ENCODE peak calls at places on chromosomes 5 and 9, in seven cellular contexts. S, H, P, G, D, B and X are unnamed samples.

GRCh38 chr9:121169094-121169601 is 32.5 kb downstream of the RAB14 start:
- DNase-seq in B (no peak), P (peak), G (peak), D (no peak), H (no peak), S (peak), X (no peak)

GRCh38 chr5:55096186-55096585 is 6.3 kb upstream of the GZMA start:
- DNase-seq in B (no peak), D (no peak), S (no peak), G (no peak), P (no peak), H (no peak), X (no peak)

GRCh38 chr9:25613709-25614108 is 64.5 kb downstream of the TUSC1 start:
- DNase-seq in G (no peak), D (no peak), P (no peak), S (no peak), B (no peak), H (no peak), X (no peak)

GRCh38 chr5:115838885-115839518 is 2.4 kb downstream of the ATG12 start:
- DNase-seq in P (peak), G (no peak), H (peak), D (peak), B (no peak), S (peak), X (no peak)

GRCh38 chr5:76104027-76104426 is 20.8 kb downstream of the SV2C start:
- DNase-seq in H (peak), D (peak), P (no peak), B (no peak), G (no peak), S (peak), X (no peak)

GRCh38 chr9:136653323-136654064 is 9.2 kb upstream of the EGFL7 start:
- DNase-seq in H (no peak), B (no peak), D (no peak), G (no peak), P (no peak), S (no peak), X (no peak)

GRCh38 chr5:103667068-103667467 is 104.5 kb upstream of the NUDT12 start:
- DNase-seq in B (no peak), S (no peak), G (no peak), P (peak), D (peak), H (no peak), X (no peak)

GRCh38 chr9:75156838-75157237 is 68.5 kb downstream of the OSTF1 start:
- DNase-seq in H (no peak), S (no peak), D (no peak), G (no peak), P (no peak), B (no peak), X (no peak)

GRCh38 chr5:42993516-42994284 is 46.4 kb downstream of the ANXA2R start:
- DNase-seq in P (peak), G (no peak), D (peak), S (no peak), B (no peak), H (no peak), X (no peak)

GRCh38 chr5:138726848-138727247 is 26.4 kb upstream of the CTNNA1 start:
- DNase-seq in D (no peak), P (no peak), B (no peak), H (no peak), S (no peak), G (no peak), X (no peak)

GRCh38 chr5:61306531-61307195 is 25.4 kb upstream of the ZSWIM6 start:
- DNase-seq in S (no peak), H (peak), B (no peak), D (peak), P (peak), G (no peak), X (no peak)

GRCh38 chr5:88688242-88688959 is 194.6 kb downstream of the MEF2C start:
- DNase-seq in D (no peak), S (no peak), P (no peak), H (no peak), B (no peak), G (no peak), X (no peak)

GRCh38 chr9:33435821-33436277 is 11.5 kb downstream of the AQP3 start:
- DNase-seq in P (no peak), H (no peak), G (no peak), B (no peak), D (no peak), S (no peak), X (no peak)

GRCh38 chr5:52668544-52669185 is 119.1 kb upstream of the ITGA1 start:
- DNase-seq in G (no peak), B (no peak), S (no peak), D (no peak), P (peak), H (no peak), X (no peak)

GRCh38 chr9:16986441-16987387 is 116.2 kb upstream of the BNC2 start:
- DNase-seq in D (peak), S (no peak), P (no peak), B (no peak), H (no peak), G (no peak), X (no peak)

GRCh38 chr5:111345731-111346130 is 121.5 kb downstream of the CAMK4 start:
- DNase-seq in S (no peak), P (no peak), H (no peak), B (no peak), D (peak), G (no peak), X (no peak)

GRCh38 chr5:159439002-159439401 is 108.7 kb upstream of the IL12B start:
- DNase-seq in H (no peak), P (no peak), G (no peak), D (no peak), S (no peak), B (no peak), X (no peak)

GRCh38 chr5:83844320-83845068 is 123.8 kb upstream of the HAPLN1 start:
- DNase-seq in G (no peak), D (peak), P (no peak), S (no peak), B (no peak), H (no peak), X (no peak)

GRCh38 chr5:1769752-1770442 is 29.7 kb downstream of the MRPL36 start:
- DNase-seq in S (no peak), P (no peak), D (no peak), H (no peak), G (no peak), B (no peak), X (no peak)

GRCh38 chr5:88142801-88143692 is 125.6 kb downstream of the TMEM161B start:
- DNase-seq in S (no peak), P (no peak), D (peak), G (peak), H (peak), B (no peak), X (no peak)

GRCh38 chr9:136848393-136849037 is 694 bp upstream of the PHPT1 start:
- DNase-seq in S (peak), P (peak), H (peak), D (no peak), B (no peak), G (no peak), X (no peak)

GRCh38 chr5:59893061-59893435 is 478 bp downstream of the PDE4D start:
- DNase-seq in S (peak), P (no peak), D (no peak), H (peak), G (no peak), B (no peak), X (no peak)

GRCh38 chr9:99824378-99825157 is 2.9 kb downstream of the NR4A3 start:
- DNase-seq in H (peak), S (peak), D (peak), B (no peak), P (no peak), G (peak), X (peak)

GRCh38 chr5:119346404-119346803 is 9.4 kb upstream of the TNFAIP8 start:
- DNase-seq in H (no peak), S (no peak), D (no peak), P (no peak), G (no peak), B (no peak), X (no peak)

GRCh38 chr9:137434498-137435380 is 6.4 kb downstream of the ENTPD8 start:
- DNase-seq in H (no peak), G (peak), P (no peak), D (no peak), B (no peak), S (no peak), X (no peak)

GRCh38 chr5:154189256-154189818 is 1.2 kb upstream of the GALNT10 start:
- DNase-seq in S (peak), H (no peak), G (peak), D (no peak), P (no peak), B (no peak), X (no peak)

GRCh38 chr9:109582386-109582785 is 84.3 kb upstream of the PTPN3 start:
- DNase-seq in B (no peak), H (no peak), S (no peak), P (no peak), G (no peak), D (peak), X (no peak)

GRCh38 chr5:34529581-34530331 is 126.4 kb upstream of the RAI14 start:
- DNase-seq in P (no peak), H (no peak), G (no peak), S (no peak), B (no peak), D (no peak), X (no peak)

GRCh38 chr5:132655821-132656773 is 1.9 kb upstream of the IL13 start:
- DNase-seq in H (peak), B (no peak), S (peak), P (no peak), G (no peak), D (peak), X (peak)

GRCh38 chr5:991472-992267 is 16.9 kb upstream of the NKD2 start:
- DNase-seq in B (no peak), P (no peak), G (no peak), D (no peak), H (peak), S (no peak), X (peak)

GRCh38 chr9:109074236-109074889 is 45.4 kb downstream of the TMEM245 start:
- DNase-seq in P (no peak), D (no peak), S (no peak), B (no peak), H (no peak), G (no peak), X (no peak)

GRCh38 chr5:9269024-9269423 is 276.9 kb downstream of the SEMA5A start:
- DNase-seq in D (peak), S (no peak), P (no peak), H (no peak), B (no peak), G (no peak), X (no peak)

GRCh38 chr9:137771580-137771979 is 106.0 kb upstream of the CACNA1B start:
- DNase-seq in G (no peak), S (no peak), P (no peak), B (no peak), H (no peak), D (no peak), X (no peak)

GRCh38 chr5:149749481-149750365 is 19.6 kb downstream of the PPARGC1B start:
- DNase-seq in S (no peak), G (no peak), B (no peak), D (peak), H (no peak), P (no peak), X (no peak)

GRCh38 chr5:55176176-55176818 is 3.3 kb upstream of the CDC20B start:
- DNase-seq in S (peak), B (no peak), P (peak), G (peak), D (no peak), H (peak), X (no peak)

GRCh38 chr9:6512085-6512657 is 99.2 kb downstream of the UHRF2 start:
- DNase-seq in D (peak), G (no peak), S (no peak), P (no peak), B (no peak), H (no peak), X (no peak)

GRCh38 chr5:30041291-30041690 is 1152.2 kb upstream of the CDH6 start:
- DNase-seq in S (no peak), G (no peak), H (no peak), D (no peak), P (no peak), B (no peak), X (no peak)

GRCh38 chr9:108534741-108535140 is 321.0 kb downstream of the ACTL7B start:
- DNase-seq in D (peak), H (no peak), P (no peak), G (no peak), B (peak), S (no peak), X (no peak)

GRCh38 chr9:90169490-90169889 is 473.1 kb downstream of the DIRAS2 start:
- DNase-seq in S (peak), G (no peak), P (no peak), H (no peak), B (no peak), D (no peak), X (no peak)

GRCh38 chr9:135440620-135441019 is 39.0 kb upstream of the PPP1R26 start:
- DNase-seq in B (peak), G (no peak), H (no peak), P (peak), D (no peak), S (no peak), X (no peak)

DNA sequence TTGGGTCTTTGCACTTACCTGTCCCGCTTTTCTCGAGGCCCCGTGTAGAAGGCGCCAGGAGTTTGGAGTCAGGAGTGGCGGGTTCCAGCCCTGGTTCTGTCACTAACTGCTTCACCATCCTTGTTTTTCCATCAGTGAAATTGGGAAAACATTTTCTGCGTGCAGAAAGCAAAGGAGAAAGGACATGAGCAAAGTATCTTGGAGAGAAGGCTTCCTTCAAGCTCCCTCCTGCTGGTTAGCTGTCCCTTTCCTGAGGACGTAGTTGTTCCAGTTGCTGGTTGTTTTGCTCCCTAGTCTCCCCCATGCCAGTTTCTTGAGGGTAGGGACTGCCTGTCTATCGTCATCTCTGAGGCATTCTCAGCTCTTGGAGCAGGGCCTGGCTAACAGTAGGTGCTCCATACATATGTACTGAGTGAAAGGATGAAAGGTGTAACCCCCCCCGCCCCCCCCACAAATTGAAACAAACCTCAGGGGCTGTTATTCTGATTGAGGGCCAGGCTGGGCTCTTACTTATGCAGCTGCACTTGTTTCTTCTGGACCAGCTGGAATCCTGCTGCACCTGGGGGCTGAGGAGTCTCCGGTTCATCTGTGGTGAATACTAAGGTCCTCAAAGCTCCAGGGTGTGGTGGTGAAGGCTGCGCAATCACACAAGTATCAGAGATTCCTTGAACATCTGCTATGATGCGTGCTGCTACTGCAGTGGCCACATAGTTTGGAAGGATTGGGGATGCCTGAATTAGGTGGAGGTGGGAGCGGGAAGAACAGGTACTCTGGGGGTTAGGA is 1.0 kb downstream of the SMIM3 start:
- DNase-seq in S (no peak), P (no peak), G (no peak), B (no peak), H (peak), D (peak), X (no peak)
- TF ChIP-seq CTCF in S (no peak), P (no peak), G (no peak), B (no peak), H (no peak), D (no peak), X (no peak)

GRCh38 chr9:70411141-70411929 is 3.1 kb downstream of the KLF9 start:
- DNase-seq in S (peak), G (peak), H (no peak), B (no peak), D (peak), P (no peak), X (peak)

GRCh38 chr9:70409800-70410199 is 4.7 kb downstream of the KLF9 start:
- DNase-seq in D (no peak), S (no peak), H (no peak), P (no peak), B (no peak), G (no peak), X (no peak)

GRCh38 chr9:70409280-70409679 is 5.2 kb downstream of the KLF9 start:
- DNase-seq in S (no peak), P (no peak), H (no peak), B (no peak), G (no peak), D (no peak), X (no peak)

GRCh38 chr9:70411930-70412677 is 2.4 kb downstream of the KLF9 start:
- DNase-seq in D (peak), S (no peak), H (peak), P (no peak), B (peak), G (peak), X (peak)

GRCh38 chr9:70410368-70410767 is 4.1 kb downstream of the KLF9 start:
- DNase-seq in S (no peak), B (no peak), P (no peak), G (no peak), H (no peak), D (peak), X (no peak)
- H3K27ac ChIP-seq in S (no peak), B (no peak), P (no peak), G (no peak), H (no peak), D (peak), X (peak)

GRCh38 chr5:126490167-126490937 is 67.1 kb downstream of the GRAMD2B start:
- DNase-seq in H (peak), G (no peak), S (no peak), P (no peak), D (peak), B (no peak), X (no peak)
- TF ChIP-seq CTCF in H (peak), G (no peak), S (peak), P (no peak), D (no peak), B (no peak), X (no peak)

GRCh38 chr5:140238756-140239155 is 63.8 kb downstream of the CYSTM1 start:
- DNase-seq in S (no peak), D (no peak), B (no peak), H (no peak), P (no peak), G (no peak), X (no peak)

GRCh38 chr5:140234590-140234989 is 59.6 kb downstream of the CYSTM1 start:
- DNase-seq in G (no peak), P (no peak), B (no peak), H (no peak), D (no peak), S (no peak), X (no peak)

GRCh38 chr5:140232731-140233130 is 57.7 kb downstream of the CYSTM1 start:
- DNase-seq in P (no peak), H (no peak), D (no peak), G (no peak), S (no peak), B (no peak), X (no peak)

GRCh38 chr5:140236896-140237598 is 62.1 kb downstream of the CYSTM1 start:
- DNase-seq in S (no peak), H (no peak), G (no peak), P (no peak), D (no peak), B (no peak), X (no peak)

GRCh38 chr5:140235776-140236558 is 61.0 kb downstream of the CYSTM1 start:
- DNase-seq in G (no peak), P (no peak), D (no peak), B (no peak), S (no peak), H (no peak), X (no peak)
- H3K27ac ChIP-seq in G (no peak), P (no peak), D (no peak), B (no peak), S (no peak), H (no peak), X (no peak)

GRCh38 chr5:137605377-137605776 is 106.3 kb upstream of the SPOCK1 start:
- DNase-seq in G (no peak), D (peak), B (no peak), S (peak), P (no peak), H (peak), X (no peak)
- TF ChIP-seq CTCF in G (no peak), D (no peak), B (peak), S (peak), P (no peak), H (peak), X (no peak)